ENCODE peak calls at places on chromosomes 12 and 14, in four cellular contexts. Q is IMR-90, I is GM20000, J is HEK293T. M is an unnamed sample.

GRCh38 chr12:57159341-57159740 is 11.9 kb upstream of the LRP1-AS start:
- DNase-seq in Q (no peak), J (no peak), I (no peak), M (no peak)

GRCh38 chr14:31992051-31992450 is 85.1 kb upstream of the ARHGAP5 start:
- DNase-seq in J (no peak), Q (peak), I (no peak), M (no peak)

GRCh38 chr14:72855913-72856312 is 38.0 kb downstream of the DPF3 start:
- DNase-seq in J (no peak), I (no peak), Q (peak), M (no peak)

GRCh38 chr12:2295941-2296461 is 243.2 kb downstream of the CACNA1C start:
- DNase-seq in Q (peak), J (no peak), I (no peak), M (no peak)

GRCh38 chr12:50711018-50711527 is 52.8 kb upstream of the ATF1 start:
- DNase-seq in Q (no peak), I (no peak), J (no peak), M (no peak)

GRCh38 chr12:52020539-52021336 is 14.0 kb downstream of the TAMALIN start:
- DNase-seq in I (peak), J (peak), Q (peak), M (peak)

GRCh38 chr14:22981090-22982012 is 1.0 kb downstream of the AJUBA start:
- DNase-seq in I (peak), J (no peak), Q (no peak), M (no peak)

GRCh38 chr14:47438650-47439140 is 236.7 kb downstream of the MDGA2 start:
- DNase-seq in I (no peak), J (no peak), Q (no peak), M (no peak)

GRCh38 chr14:69262516-69262915 is 2.6 kb downstream of the GALNT16 start:
- DNase-seq in Q (no peak), J (no peak), I (no peak), M (no peak)

GRCh38 chr12:108459106-108459505 is 56.0 kb upstream of the FICD start:
- DNase-seq in J (no peak), I (no peak), Q (no peak), M (no peak)

GRCh38 chr12:90858261-90858660 is 96.7 kb downstream of the CCER1 start:
- DNase-seq in I (no peak), Q (peak), J (no peak), M (no peak)

GRCh38 chr14:44404021-44404420 is 103.1 kb downstream of the FSCB start:
- DNase-seq in J (no peak), Q (no peak), I (no peak), M (no peak)

GRCh38 chr14:94045563-94046345 is 19.6 kb downstream of the OTUB2 start:
- DNase-seq in J (no peak), I (no peak), Q (no peak), M (no peak)

GRCh38 chr12:5197127-5197526 is 153.4 kb downstream of the KCNA5 start:
- DNase-seq in Q (peak), J (no peak), I (no peak), M (no peak)

GRCh38 chr12:95653761-95654546 is 102.7 kb upstream of the USP44 start:
- DNase-seq in J (no peak), Q (peak), I (no peak), M (peak)

GRCh38 chr12:57477710-57478681 is 1.7 kb downstream of the ARHGAP9 start:
- DNase-seq in Q (peak), I (peak), J (no peak), M (peak)

GRCh38 chr12:62720661-62721330 is 214.2 kb downstream of the PPM1H start:
- DNase-seq in Q (peak), I (no peak), J (no peak), M (no peak)

GRCh38 chr12:55670213-55670730 is 33.6 kb downstream of the OR10P1 start:
- DNase-seq in I (no peak), J (no peak), Q (no peak), M (no peak)

GRCh38 chr14:97874394-97874793 is 1077.2 kb downstream of the VRK1 start:
- DNase-seq in I (no peak), J (no peak), Q (no peak), M (no peak)

GRCh38 chr14:35818346-35819115 is 7.6 kb upstream of the BRMS1L start:
- DNase-seq in Q (peak), J (peak), I (peak), M (peak)

M was measured in RPMI8226.